ENCODE peak calls at places on chromosome 4, in five cellular contexts. X, D, F, H and C are unnamed samples.

GRCh38 chr4:22482250-22483127 is 33.4 kb downstream of the ADGRA3 start:
- DNase-seq in X (no peak), D (no peak), F (no peak), H (no peak), C (no peak)

GRCh38 chr4:118823471-118823870 is 12.5 kb downstream of the SEC24D start:
- DNase-seq in X (no peak), D (no peak), F (no peak), H (no peak), C (no peak)

GRCh38 chr4:26594778-26595177 is 10.9 kb downstream of the TBC1D19 start:
- DNase-seq in X (peak; percentile 9), D (no peak), F (no peak), H (no peak), C (no peak)

GRCh38 chr4:177411996-177412395 is 30.2 kb downstream of the AGA start:
- DNase-seq in X (no peak), D (no peak), F (no peak), H (no peak), C (no peak)

GRCh38 chr4:25984796-25985195 is 70.8 kb downstream of the SMIM20 start:
- DNase-seq in X (no peak), D (peak; percentile 3), F (no peak), H (no peak), C (no peak)

GRCh38 chr4:107688421-107688820 is 31.6 kb downstream of the PAPSS1 start:
- DNase-seq in X (no peak), D (no peak), F (no peak), H (no peak), C (no peak)

GRCh38 chr4:120843840-120844527 is 78.5 kb downstream of the PRDM5 start:
- DNase-seq in X (peak; percentile 14), D (no peak), F (no peak), H (no peak), C (no peak)

GRCh38 chr4:56786955-56787354 is 34.5 kb downstream of the SPINK2 start:
- DNase-seq in X (no peak), D (no peak), F (no peak), H (no peak), C (no peak)

GRCh38 chr4:152220201-152220666 is 315.7 kb downstream of the FBXW7 start:
- DNase-seq in X (peak; percentile 46), D (no peak), F (no peak), H (no peak), C (no peak)

GRCh38 chr4:152273343-152273742 is 262.5 kb downstream of the FBXW7 start:
- DNase-seq in X (no peak), D (no peak), F (no peak), H (no peak), C (no peak)

GRCh38 chr4:181008164-181008563 is 1235.0 kb upstream of the TENM3 start:
- DNase-seq in X (no peak), D (no peak), F (peak; percentile 12), H (no peak), C (no peak)

GRCh38 chr4:147453561-147454141 is 27.2 kb upstream of the EDNRA start:
- DNase-seq in X (no peak), D (no peak), F (no peak), H (no peak), C (no peak)

GRCh38 chr4:54423066-54423465 is 194.0 kb downstream of the PDGFRA start:
- DNase-seq in X (no peak), D (no peak), F (no peak), H (no peak), C (no peak)

GRCh38 chr4:40292313-40292759 is 42.8 kb upstream of the CHRNA9 start:
- DNase-seq in X (no peak), D (no peak), F (no peak), H (no peak), C (no peak)

GRCh38 chr4:3369781-3370660 is 71.7 kb upstream of the HGFAC start:
- DNase-seq in X (peak; percentile 62), D (no peak), F (no peak), H (no peak), C (no peak)

GRCh38 chr4:24368801-24369200 is 215.6 kb downstream of the DHX15 start:
- DNase-seq in X (no peak), D (no peak), F (no peak), H (no peak), C (no peak)

GRCh38 chr4:113276448-113277158 is 227.2 kb downstream of the ANK2 start:
- DNase-seq in X (no peak), D (no peak), F (no peak), H (no peak), C (no peak)

GRCh38 chr4:2829933-2830451 is 13.7 kb upstream of the ADD1 start:
- DNase-seq in X (no peak), D (no peak), F (no peak), H (peak; percentile 14), C (no peak)

GRCh38 chr4:8262637-8263322 is 6.8 kb upstream of the HTRA3 start:
- DNase-seq in X (no peak), D (no peak), F (no peak), H (no peak), C (no peak)

GRCh38 chr4:94882756-94883155 is 125.0 kb downstream of the BMPR1B start:
- DNase-seq in X (no peak), D (no peak), F (no peak), H (no peak), C (no peak)

GRCh38 chr4:19375931-19376330 is 875.8 kb upstream of the SLIT2 start:
- DNase-seq in X (no peak), D (no peak), F (no peak), H (no peak), C (no peak)

GRCh38 chr4:40630335-40631021 is 814 bp upstream of the RBM47 start:
- DNase-seq in X (peak; percentile 86), D (peak; percentile 70), F (no peak), H (peak; percentile 36), C (no peak)

GRCh38 chr4:3269105-3269927 is 20.4 kb downstream of the MSANTD1 start:
- DNase-seq in X (no peak), D (peak; percentile 40), F (no peak), H (no peak), C (no peak)

GRCh38 chr4:8907596-8908205 is 36.1 kb upstream of the HMX1 start:
- DNase-seq in X (no peak), D (no peak), F (no peak), H (peak; percentile 7), C (peak; percentile 60)

GRCh38 chr4:117370944-117371665 is 285.7 kb upstream of the TRAM1L1 start:
- DNase-seq in X (no peak), D (no peak), F (no peak), H (no peak), C (no peak)

GRCh38 chr4:38092701-38093100 is 132.5 kb downstream of the PTTG2 start:
- DNase-seq in X (no peak), D (no peak), F (no peak), H (no peak), C (no peak)

GRCh38 chr4:110005461-110006056 is 92.9 kb downstream of the EGF start:
- DNase-seq in X (peak; percentile 75), D (no peak), F (peak; percentile 60), H (no peak), C (no peak)

GRCh38 chr4:7557447-7557846 is 122.7 kb upstream of the PSAPL1 start:
- DNase-seq in X (no peak), D (no peak), F (peak; percentile 21), H (no peak), C (no peak)

GRCh38 chr4:169243808-169244207 is 26.9 kb downstream of the SH3RF1 start:
- DNase-seq in X (no peak), D (no peak), F (peak; percentile 73), H (no peak), C (no peak)

GRCh38 chr4:77012726-77013125 is 63.1 kb downstream of the CCNI start:
- DNase-seq in X (no peak), D (no peak), F (no peak), H (no peak), C (no peak)

GRCh38 chr4:151730003-151730559 is 30.7 kb downstream of the GATB start:
- DNase-seq in X (no peak), D (no peak), F (no peak), H (no peak), C (no peak)

GRCh38 chr4:156865391-156865790 is 106.2 kb downstream of the PDGFC start:
- DNase-seq in X (no peak), D (no peak), F (no peak), H (no peak), C (no peak)

GRCh38 chr4:1406946-1407656 is 859 bp upstream of the NKX1-1 start:
- DNase-seq in X (no peak), D (no peak), F (no peak), H (no peak), C (no peak)

GRCh38 chr4:10655968-10656367 is 28.6 kb downstream of the CLNK start:
- DNase-seq in X (no peak), D (no peak), F (no peak), H (no peak), C (no peak)

GRCh38 chr4:98744372-98745150 is 86.2 kb upstream of the TSPAN5 start:
- DNase-seq in X (no peak), D (no peak), F (no peak), H (no peak), C (no peak)

GRCh38 chr4:124135409-124135813 is 577.1 kb downstream of the ANKRD50 start:
- DNase-seq in X (no peak), D (no peak), F (no peak), H (no peak), C (no peak)

GRCh38 chr4:158538176-158538575 is 16.5 kb downstream of the RXFP1 start:
- DNase-seq in X (no peak), D (no peak), F (no peak), H (no peak), C (no peak)